ENCODE peak calls at places on chromosomes 4 and X, in six cellular contexts. R is Panc1, E is upper lobe of left lung, G is HepG2, B is GM23338, T is HCT116. X is an unnamed sample.

GRCh38 chrX:72395252-72395651 is 89.5 kb upstream of the CITED1 start:
- ATAC-seq in T (no peak), B (peak; percentile 48), G (no peak), E (peak; percentile 39), R (no peak), X (no peak)

GRCh38 chr4:8035371-8035780 is 95.7 kb upstream of the AFAP1 start:
- ATAC-seq in R (no peak), T (no peak), E (no peak), B (no peak), G (no peak), X (no peak)

GRCh38 chrX:2351999-2352995 is 148.5 kb downstream of the DHRSX start:
- ATAC-seq in R (no peak), B (no peak), E (no peak), G (no peak), T (peak; percentile 77), X (no peak)

GRCh38 chr4:7995135-7995534 is 55.5 kb upstream of the AFAP1 start:
- ATAC-seq in E (no peak), B (no peak), T (no peak), G (no peak), R (no peak), X (no peak)

GRCh38 chrX:14673764-14674163 is 144.4 kb downstream of the GLRA2 start:
- ATAC-seq in B (no peak), E (no peak), T (peak; percentile 97), R (no peak), G (no peak), X (no peak)

GRCh38 chr4:145097331-145097820 is 620 bp downstream of the ANAPC10 start:
- ATAC-seq in T (peak; percentile 1), B (no peak), E (no peak), G (no peak), R (no peak), X (no peak)

GRCh38 chr4:87975466-87975865 is at the start of gene SPP1:
- ATAC-seq in G (peak; percentile 97), T (peak; percentile 92), E (peak; percentile 32), R (peak; percentile 63), B (peak; percentile 93), X (no peak)

GRCh38 chr4:8067274-8067936 is 91.2 kb downstream of the ABLIM2 start:
- ATAC-seq in R (no peak), E (no peak), T (no peak), B (no peak), G (no peak), X (no peak)

GRCh38 chr4:123229326-123229725 is 167.3 kb upstream of the SPRY1 start:
- ATAC-seq in T (no peak), B (no peak), R (no peak), G (no peak), E (peak; percentile 35), X (no peak)

GRCh38 chr4:87087015-87087920 is 133.2 kb downstream of the KLHL8 start:
- ATAC-seq in E (peak; percentile 32), R (no peak), T (no peak), B (no peak), G (no peak), X (no peak)

GRCh38 chr4:56995525-56995924 is 16.8 kb downstream of the POLR2B start:
- ATAC-seq in B (no peak), R (no peak), T (no peak), E (peak; percentile 62), G (no peak), X (peak; percentile 77)

GRCh38 chrX:13283512-13283911 is 36.3 kb downstream of the ATXN3L start:
- ATAC-seq in T (no peak), E (no peak), G (no peak), R (no peak), B (peak; percentile 70), X (no peak)

DNA sequence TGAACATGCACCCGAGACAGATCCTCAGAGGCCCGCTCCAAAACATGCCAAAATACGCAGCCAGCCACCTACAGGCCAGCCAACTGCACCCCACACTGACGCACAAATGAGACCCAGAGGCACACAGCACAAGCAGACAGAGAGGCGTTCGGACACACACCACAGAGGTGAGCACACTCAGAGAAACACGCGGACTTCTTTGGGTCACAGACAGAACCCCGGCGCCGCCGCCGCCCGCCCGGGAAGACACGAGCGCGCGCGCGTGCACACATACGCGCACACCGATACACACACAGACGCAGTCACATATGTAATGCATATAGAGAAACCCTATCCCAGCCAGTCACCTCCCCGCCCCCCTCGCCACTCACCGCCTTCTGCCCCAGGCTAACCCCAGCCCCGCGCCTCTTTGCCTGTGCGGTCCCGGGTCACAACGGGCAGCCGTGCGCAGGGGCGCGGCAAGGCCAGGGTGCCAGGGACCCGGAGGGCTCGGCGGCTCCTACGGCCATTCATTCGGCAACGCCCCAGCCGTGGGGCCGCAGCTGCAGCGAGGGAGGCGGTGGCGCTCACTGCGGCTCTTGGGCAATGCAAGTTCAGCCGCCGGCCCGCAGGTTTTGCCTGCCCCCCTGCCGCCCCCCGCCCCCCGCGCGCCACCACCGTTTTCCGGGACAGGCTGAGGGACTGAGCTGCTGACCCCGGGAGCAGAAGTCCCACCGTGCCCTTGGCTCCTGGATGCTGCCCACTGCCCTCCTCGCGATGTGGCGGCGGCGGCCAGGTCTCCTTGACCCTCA is 532 bp downstream of the SEPTIN6 start:
- ATAC-seq in G (peak; percentile 44), E (peak; percentile 70), T (peak; percentile 65), R (peak; percentile 74), B (peak; percentile 21), X (peak; percentile 9)
- TF ChIP-seq POLR2AphosphoS5 in G (no peak), E (no peak), T (no peak), R (no peak), B (no peak), X (no peak)

GRCh38 chr4:176271749-176272148 is 2.7 kb upstream of the ASB5 start:
- ATAC-seq in B (no peak), R (no peak), G (no peak), T (no peak), E (no peak), X (no peak)

GRCh38 chr4:176274441-176274840 is 5.4 kb upstream of the ASB5 start:
- ATAC-seq in G (no peak), E (no peak), B (no peak), R (no peak), T (no peak), X (no peak)

GRCh38 chr4:176270669-176271068 is 1.6 kb upstream of the ASB5 start:
- ATAC-seq in T (peak; percentile 98), B (no peak), E (peak; percentile 34), R (peak; percentile 94), G (no peak), X (peak; percentile 68)

GRCh38 chr4:176273741-176274140 is 4.7 kb upstream of the ASB5 start:
- ATAC-seq in T (no peak), G (no peak), R (no peak), E (no peak), B (no peak), X (no peak)

DNA sequence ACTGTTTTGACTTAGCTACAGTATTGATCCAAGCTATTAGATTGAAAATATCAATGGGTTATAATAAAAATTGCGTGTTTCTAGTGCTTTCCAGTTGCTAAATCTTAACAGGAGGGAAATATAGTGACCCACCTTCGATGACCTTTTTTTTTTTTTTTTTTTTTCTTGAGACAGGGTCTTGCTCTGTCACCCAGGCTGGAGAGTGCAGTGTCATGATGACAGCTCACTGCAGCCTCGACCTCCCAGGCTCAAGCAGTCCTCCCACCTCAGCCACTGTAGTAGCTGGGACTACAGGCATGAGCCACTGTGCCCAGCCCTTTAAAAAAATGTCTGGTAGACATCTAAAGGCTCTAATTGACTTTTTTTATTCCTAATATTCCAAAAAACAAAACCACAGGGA is 3.8 kb upstream of the ASB5 start:
- ATAC-seq in T (no peak), B (no peak), R (no peak), E (no peak), G (no peak), X (no peak)
- H3K4me1 ChIP-seq in T (peaks cover 41% of the 10 kb centered on the region), B (no peaks in the 10 kb centered on the region), R (no peaks in the 10 kb centered on the region), E (no peaks in the 10 kb centered on the region), G (peaks cover 8% of the 10 kb centered on the region), X (no peaks in the 10 kb centered on the region)

DNA sequence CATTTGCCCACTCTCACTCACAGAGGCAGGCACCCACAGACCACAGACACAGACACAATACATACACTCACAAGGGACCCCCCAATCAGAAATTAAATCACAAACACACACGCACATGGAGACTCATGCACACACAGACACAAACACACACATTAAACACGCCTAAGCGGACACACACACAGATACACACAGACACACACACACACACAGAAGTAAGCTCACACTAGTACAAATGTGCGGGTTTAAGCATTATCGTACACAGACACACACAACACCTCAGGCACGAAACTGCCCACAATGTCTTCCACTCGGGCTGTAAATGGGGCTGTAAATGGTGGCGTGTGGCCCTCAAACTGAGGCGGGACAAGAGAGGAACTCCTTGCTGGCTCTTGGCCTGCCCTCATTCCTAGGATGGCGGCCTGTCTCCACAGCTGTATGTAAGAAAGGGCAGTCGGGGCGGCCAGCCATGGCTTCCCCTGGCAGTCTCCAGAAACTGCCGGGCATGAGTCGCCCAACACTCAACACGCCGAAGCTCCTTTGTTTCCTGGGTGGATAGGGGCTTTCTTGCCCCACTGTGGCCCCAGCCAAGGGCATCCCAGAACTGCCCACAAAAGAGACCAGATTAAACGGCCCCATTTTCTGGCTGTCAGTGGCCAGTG is 53.9 kb downstream of the NBDY start:
- ATAC-seq in B (no peak), E (no peak), G (no peak), R (no peak), T (no peak), X (no peak)
- H3K27ac ChIP-seq in B (no peak overlapping the region), E (peak overlapping the region; percentile 83), G (no peak overlapping the region), R (no peak overlapping the region), T (no peak overlapping the region), X (no peak overlapping the region)

DNA sequence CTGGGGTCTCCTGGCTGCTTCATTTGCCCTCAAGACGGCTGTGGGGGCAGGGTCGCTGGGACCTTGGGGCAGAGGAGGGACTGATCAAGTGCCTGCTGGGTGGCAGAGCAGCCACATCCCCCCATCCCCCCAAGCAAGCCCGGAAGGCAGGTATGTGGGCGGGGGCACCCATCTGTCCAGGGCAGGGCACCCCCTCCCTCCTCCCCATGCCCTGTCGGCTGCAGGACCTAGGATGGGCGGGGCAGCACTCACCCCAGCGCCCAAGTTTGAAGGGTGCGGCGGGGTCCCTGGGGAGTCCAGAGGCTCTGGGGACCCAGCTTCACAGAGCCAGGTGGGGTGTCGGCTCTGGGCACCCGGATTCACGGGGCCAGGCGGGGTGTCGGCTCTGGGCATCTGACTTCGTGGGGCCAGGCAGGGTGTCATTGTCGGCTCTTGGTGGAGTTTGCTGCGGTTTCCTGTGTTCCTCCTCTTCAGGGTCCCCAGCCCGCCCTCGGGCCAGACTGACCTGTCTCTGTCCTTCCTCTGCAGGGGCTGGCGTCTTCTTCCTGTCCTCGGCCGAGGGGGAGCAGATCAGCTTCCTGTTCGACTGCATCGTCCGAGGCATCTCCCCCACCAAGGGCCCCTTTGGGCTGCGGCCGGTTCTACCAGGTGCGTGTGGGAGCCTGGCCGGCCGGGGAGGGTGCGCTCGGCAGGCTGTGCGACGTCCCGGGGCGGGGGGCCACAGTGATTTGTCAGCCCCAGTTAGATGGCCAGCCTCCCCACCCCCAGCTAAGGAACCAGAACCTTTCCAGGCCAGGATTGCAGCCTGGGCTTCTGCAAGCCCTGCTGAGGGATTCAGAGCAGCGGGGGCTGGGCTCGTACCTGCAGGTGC is 22.1 kb downstream of the DOK7 start:
- ATAC-seq in G (no peak), B (no peak), R (no peak), E (no peak), T (peak; percentile 10), X (no peak)
- TF ChIP-seq POLR2AphosphoS5 in G (no peak), B (no peak), R (no peak), E (no peak), T (no peak), X (no peak)

X was measured in gastroesophageal sphincter.